ENCODE peak calls at places on chromosomes 1 and 21, in five cellular contexts. N, V, M, S and I are unnamed samples.

GRCh38 chr1:26531651-26532131 is 2.1 kb downstream of the RPS6KA1 start:
- DNase-seq in S (no peak), V (no peak), N (no peak), M (no peak), I (no peak)

GRCh38 chr1:167517535-167518330 is 596 bp downstream of the CD247 start:
- DNase-seq in N (no peak), V (no peak), M (no peak), S (no peak), I (no peak)

GRCh38 chr1:82388679-82389078 is 587.9 kb downstream of the ADGRL2 start:
- DNase-seq in M (no peak), S (no peak), V (no peak), N (no peak), I (no peak)

GRCh38 chr1:2266301-2266967 is 38.3 kb downstream of the SKI start:
- DNase-seq in N (no peak), V (no peak), S (no peak), M (no peak), I (no peak)

GRCh38 chr1:198598796-198599321 is 40.0 kb upstream of the PTPRC start:
- DNase-seq in V (peak), N (no peak), S (no peak), M (no peak), I (no peak)

GRCh38 chr21:25767921-25768320 is 33.1 kb downstream of the GABPA start:
- DNase-seq in S (no peak), V (no peak), N (no peak), M (no peak), I (no peak)

GRCh38 chr1:36664564-36665287 is 182.0 kb upstream of the CSF3R start:
- DNase-seq in V (no peak), S (no peak), N (no peak), M (no peak), I (no peak)

GRCh38 chr1:109295712-109296415 is 10.9 kb downstream of the MYBPHL start:
- DNase-seq in M (no peak), V (no peak), S (no peak), N (no peak), I (no peak)

GRCh38 chr1:156796340-156797097 is 20.1 kb downstream of the SH2D2A start:
- DNase-seq in S (no peak), V (peak), M (no peak), N (no peak), I (no peak)

GRCh38 chr1:19309123-19309813 is 2.7 kb downstream of the AKR7A2 start:
- DNase-seq in S (no peak), V (no peak), M (no peak), N (no peak), I (no peak)

GRCh38 chr1:6352138-6352563 is 41.4 kb downstream of the ACOT7 start:
- DNase-seq in N (no peak), V (no peak), S (no peak), M (no peak), I (no peak)

GRCh38 chr21:29725025-29725736 is 214.6 kb downstream of the GRIK1 start:
- DNase-seq in N (no peak), M (no peak), V (no peak), S (no peak), I (no peak)

GRCh38 chr21:42260121-42260520 is 41.2 kb downstream of the ABCG1 start:
- DNase-seq in M (no peak), N (no peak), S (no peak), V (no peak), I (no peak)

GRCh38 chr1:97796716-97797115 is 124.1 kb downstream of the DPYD start:
- DNase-seq in N (no peak), V (no peak), S (no peak), M (no peak), I (no peak)

GRCh38 chr1:94962745-94963265 is 35.9 kb upstream of the CNN3 start:
- DNase-seq in M (no peak), V (peak), S (no peak), N (no peak), I (peak)